ENCODE peak calls at places on chromosomes 2 and 18, in six cellular contexts. T is choroid plexus epithelial cell, E is omental fat pad, D is right lobe of liver, Y is GM13977, H is hepatocyte. G is an unnamed sample.

GRCh38 chr2:62201307-62201706 is 5.4 kb downstream of the B3GNT2 start:
- DNase-seq in Y (no peak), D (no peak), E (no peak), T (peak), H (no peak), G (no peak)

GRCh38 chr2:43406643-43407042 is 180.2 kb upstream of the ZFP36L2 start:
- DNase-seq in D (no peak), Y (no peak), H (no peak), E (no peak), T (no peak), G (no peak)

GRCh38 chr2:22855081-22855480 is 529.9 kb upstream of the KLHL29 start:
- DNase-seq in D (no peak), H (no peak), Y (no peak), E (no peak), T (no peak), G (no peak)

GRCh38 chr2:187748958-187749357 is 194.7 kb upstream of the TFPI start:
- DNase-seq in E (no peak), D (no peak), Y (no peak), T (no peak), H (no peak), G (no peak)

GRCh38 chr2:15640291-15640711 is 48.6 kb downstream of the DDX1 start:
- DNase-seq in H (peak), E (no peak), T (peak), D (no peak), Y (no peak), G (no peak)

GRCh38 chr18:23072079-23072478 is 63.2 kb upstream of the CABLES1 start:
- DNase-seq in E (no peak), D (no peak), Y (no peak), T (no peak), H (no peak), G (no peak)

GRCh38 chr18:63505566-63506335 is 29.0 kb downstream of the SERPINB5 start:
- DNase-seq in Y (peak), T (peak), H (peak), E (no peak), D (no peak), G (no peak)

GRCh38 chr2:181810823-181811695 is 80.5 kb upstream of the ITPRID2 start:
- DNase-seq in E (no peak), H (peak), Y (no peak), T (peak), D (no peak), G (no peak)

GRCh38 chr2:97713296-97714083 is at the start of gene ZAP70:
- DNase-seq in Y (no peak), T (no peak), H (no peak), D (peak), E (no peak), G (peak)

GRCh38 chr2:213216461-213216860 is 65.0 kb upstream of the IKZF2 start:
- DNase-seq in T (peak), Y (no peak), D (no peak), E (no peak), H (peak), G (no peak)

GRCh38 chr18:26579941-26580618 is 31.7 kb upstream of the KCTD1 start:
- DNase-seq in E (no peak), H (peak), T (no peak), Y (no peak), D (no peak), G (peak)

GRCh38 chr18:77654302-77654701 is 404.7 kb downstream of the GALR1 start:
- DNase-seq in Y (no peak), H (no peak), D (no peak), T (no peak), E (no peak), G (no peak)

GRCh38 chr2:75053484-75054112 is 95.2 kb downstream of the POLE4 start:
- DNase-seq in T (peak), E (no peak), H (peak), D (no peak), Y (peak), G (no peak)

GRCh38 chr2:224261316-224261715 is 140.6 kb downstream of the FAM124B start:
- DNase-seq in D (no peak), Y (no peak), H (peak), E (no peak), T (peak), G (no peak)

GRCh38 chr2:102008490-102008889 is 16.7 kb downstream of the IL1R2 start:
- DNase-seq in Y (no peak), E (no peak), T (no peak), H (no peak), D (no peak), G (no peak)

GRCh38 chr2:150644298-150645067 is 157.0 kb upstream of the RND3 start:
- DNase-seq in H (peak), Y (no peak), D (no peak), E (no peak), T (peak), G (no peak)

GRCh38 chr2:74877781-74878433 is 44.0 kb downstream of the HK2 start:
- DNase-seq in Y (no peak), E (no peak), H (no peak), D (no peak), T (no peak), G (no peak)

GRCh38 chr18:58937204-58937603 is 72.5 kb downstream of the ZNF532 start:
- DNase-seq in D (no peak), H (no peak), E (no peak), Y (no peak), T (peak), G (no peak)

GRCh38 chr18:51028201-51028805 is 1.7 kb upstream of the SMAD4 start:
- DNase-seq in H (no peak), E (no peak), D (no peak), Y (peak), T (peak), G (no peak)

GRCh38 chr18:10140928-10141327 is 227.1 kb downstream of the VAPA start:
- DNase-seq in D (no peak), E (no peak), H (peak), T (no peak), Y (no peak), G (no peak)

GRCh38 chr2:227411320-227411989 is 23.7 kb upstream of the SCYGR1 start:
- DNase-seq in H (no peak), D (no peak), T (peak), E (no peak), Y (peak), G (no peak)

GRCh38 chr2:151111599-151112278 is 149.9 kb downstream of the RBM43 start:
- DNase-seq in E (no peak), Y (no peak), T (peak), D (no peak), H (peak), G (no peak)

GRCh38 chr2:776038-776437 is 98.8 kb upstream of the TMEM18 start:
- DNase-seq in D (no peak), H (no peak), Y (no peak), E (no peak), T (no peak), G (no peak)

GRCh38 chr2:9690252-9690651 is 59.5 kb upstream of the YWHAQ start:
- DNase-seq in D (no peak), H (no peak), E (no peak), T (peak), Y (no peak), G (no peak)

GRCh38 chr2:173175222-173175621 is 99.6 kb downstream of the MAP3K20 start:
- DNase-seq in T (peak), D (no peak), E (no peak), H (peak), Y (no peak), G (no peak)

GRCh38 chr2:63680455-63680854 is 91.7 kb downstream of the MDH1 start:
- DNase-seq in D (no peak), E (no peak), Y (no peak), T (no peak), H (no peak), G (no peak)

GRCh38 chr2:165667375-165667774 is 126.7 kb downstream of the GALNT3 start:
- DNase-seq in T (no peak), D (no peak), Y (no peak), E (no peak), H (no peak), G (no peak)

GRCh38 chr18:73164430-73164829 is 296.6 kb upstream of the NETO1 start:
- DNase-seq in T (no peak), H (peak), E (no peak), Y (no peak), D (no peak), G (no peak)

GRCh38 chr2:20187331-20187730 is 37.6 kb downstream of the SDC1 start:
- DNase-seq in T (peak), D (no peak), Y (no peak), E (no peak), H (no peak), G (no peak)

GRCh38 chr2:25879133-25879730 is 945 bp upstream of the ASXL2 start:
- DNase-seq in H (peak), Y (no peak), T (peak), D (no peak), E (no peak), G (no peak)

GRCh38 chr2:177604291-177605065 is 211.9 kb downstream of the AGPS start:
- DNase-seq in Y (peak), E (no peak), H (peak), T (peak), D (no peak), G (no peak)

GRCh38 chr2:20291106-20291564 is 59.5 kb downstream of the PUM2 start:
- DNase-seq in D (no peak), Y (peak), T (peak), E (no peak), H (peak), G (no peak)

GRCh38 chr2:10091182-10091932 is 11.1 kb upstream of the CYS1 start:
- DNase-seq in D (no peak), T (no peak), E (no peak), H (no peak), Y (no peak), G (peak)

GRCh38 chr2:228541794-228542193 is 360.3 kb upstream of the SPHKAP start:
- DNase-seq in E (no peak), H (no peak), T (peak), Y (no peak), D (no peak), G (no peak)

GRCh38 chr2:174259981-174260380 is 11.6 kb upstream of the OLA1 start:
- DNase-seq in E (no peak), D (no peak), H (peak), T (peak), Y (no peak), G (no peak)

DNA sequence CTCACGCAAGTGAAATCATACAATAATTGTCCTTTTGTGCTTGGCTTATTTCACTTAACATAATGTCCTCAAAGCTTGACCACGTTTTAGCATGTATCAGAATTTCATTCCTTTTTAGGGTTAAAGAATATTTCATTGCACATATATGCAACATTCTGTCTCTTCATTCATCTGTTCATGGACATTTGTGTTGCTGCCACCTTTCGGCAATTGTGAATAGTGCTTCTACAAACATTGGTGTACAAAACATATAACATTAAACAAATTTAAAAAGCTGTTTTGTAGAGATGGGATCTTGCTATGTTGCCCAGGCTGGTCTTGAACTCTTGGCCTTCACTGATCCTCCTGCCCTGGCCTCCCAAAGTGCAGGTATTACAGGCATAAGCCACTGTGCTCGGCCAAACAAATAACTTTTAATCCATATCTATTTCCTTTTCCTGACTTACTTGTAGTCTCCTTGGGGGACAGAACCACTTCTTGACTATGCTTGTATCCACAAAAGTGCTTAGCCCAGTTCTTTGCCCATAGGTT is 209.3 kb downstream of the SLC4A3 start:
- DNase-seq in Y (no peak), D (no peak), H (no peak), E (no peak), T (peak), G (no peak)
- TF ChIP-seq CTCF in Y (peak), D (peak), H (peak), E (no peak), T (peak), G (peak)

DNA sequence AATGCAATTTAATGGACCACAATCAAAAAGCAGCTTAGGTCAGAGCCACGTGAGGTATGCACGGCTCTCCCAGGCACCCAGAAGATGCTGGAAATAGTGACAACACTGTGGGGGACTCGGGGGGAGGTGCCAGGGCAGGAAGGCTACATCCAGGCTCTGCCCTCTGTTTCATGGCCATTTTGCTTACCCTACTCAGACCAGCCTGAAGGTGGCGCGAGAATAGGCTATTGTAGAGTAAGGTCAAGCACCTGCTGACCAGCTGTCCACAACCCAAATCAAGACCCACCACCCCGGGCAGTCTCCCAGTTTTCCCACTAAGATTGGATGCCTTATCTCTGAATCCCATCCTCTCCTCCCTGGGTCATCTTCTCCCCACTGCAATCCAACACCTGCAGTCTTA is 115.7 kb downstream of the VIT start:
- DNase-seq in T (no peak), E (no peak), H (no peak), D (no peak), Y (no peak), G (no peak)
- TF ChIP-seq CTCF in T (peak), E (no peak), H (no peak), D (peak), Y (peak), G (no peak)

GRCh38 chr2:57549642-57550102 is 496.9 kb upstream of the VRK2 start:
- DNase-seq in Y (peak), E (no peak), T (peak), H (peak), D (no peak), G (no peak)
- TF ChIP-seq CTCF in Y (peak), E (no peak), T (peak), H (peak), D (peak), G (peak)

GRCh38 chr2:118014492-118014824 is 588 bp upstream of the CCDC93 start:
- DNase-seq in Y (peak), T (no peak), H (no peak), E (no peak), D (no peak), G (no peak)

GRCh38 chr2:118013724-118014491 is at the start of gene CCDC93:
- DNase-seq in E (peak), Y (peak), H (peak), D (peak), T (peak), G (peak)

GRCh38 chr2:118012778-118013177 is 1.1 kb downstream of the CCDC93 start:
- DNase-seq in H (no peak), T (no peak), D (no peak), E (no peak), Y (no peak), G (no peak)

GRCh38 chr2:118010470-118010869 is 3.4 kb downstream of the CCDC93 start:
- DNase-seq in D (no peak), Y (no peak), H (no peak), T (no peak), E (no peak), G (no peak)

GRCh38 chr2:118013221-118013723 is 598 bp downstream of the CCDC93 start:
- DNase-seq in Y (peak), E (no peak), D (peak), T (peak), H (peak), G (peak)
- TF ChIP-seq CTCF in Y (no peak), E (no peak), D (no peak), T (no peak), H (no peak), G (no peak)

DNA sequence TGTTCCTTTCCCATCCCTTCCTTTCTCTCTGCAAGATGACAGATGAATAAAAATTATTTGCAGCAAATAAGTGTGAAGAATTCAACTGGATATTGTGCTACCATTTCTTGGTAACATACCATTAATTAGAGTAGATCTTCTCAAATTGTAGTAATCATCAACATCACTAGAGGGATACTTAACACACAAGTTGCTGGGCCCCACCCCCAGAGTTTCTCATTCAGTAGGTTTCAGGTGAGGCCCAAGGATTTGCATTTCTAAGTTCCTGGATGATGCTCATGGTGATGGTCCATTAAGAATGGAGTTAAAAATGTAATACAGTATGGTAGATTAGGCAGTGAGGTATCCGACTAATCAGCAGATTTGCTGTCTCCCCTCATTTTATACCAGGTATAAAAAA is 594.0 kb downstream of the ERBB4 start:
- DNase-seq in T (no peak), E (no peak), D (no peak), Y (no peak), H (no peak), G (no peak)
- TF ChIP-seq CTCF in T (no peak), E (no peak), D (no peak), Y (peak), H (no peak), G (no peak)

GRCh38 chr18:79962835-79963657 is 1.4 kb upstream of the HSBP1L1 start:
- DNase-seq in E (peak), H (no peak), Y (peak), D (no peak), T (no peak), G (no peak)

GRCh38 chr18:79962311-79962710 is 2.1 kb upstream of the HSBP1L1 start:
- DNase-seq in D (no peak), H (peak), Y (no peak), E (no peak), T (no peak), G (peak)

GRCh38 chr18:79961527-79962291 is 2.7 kb upstream of the HSBP1L1 start:
- DNase-seq in E (no peak), H (no peak), Y (no peak), T (no peak), D (no peak), G (peak)

GRCh38 chr18:79958981-79959380 is 5.5 kb upstream of the HSBP1L1 start:
- DNase-seq in E (no peak), T (no peak), D (no peak), H (no peak), Y (no peak), G (no peak)

DNA sequence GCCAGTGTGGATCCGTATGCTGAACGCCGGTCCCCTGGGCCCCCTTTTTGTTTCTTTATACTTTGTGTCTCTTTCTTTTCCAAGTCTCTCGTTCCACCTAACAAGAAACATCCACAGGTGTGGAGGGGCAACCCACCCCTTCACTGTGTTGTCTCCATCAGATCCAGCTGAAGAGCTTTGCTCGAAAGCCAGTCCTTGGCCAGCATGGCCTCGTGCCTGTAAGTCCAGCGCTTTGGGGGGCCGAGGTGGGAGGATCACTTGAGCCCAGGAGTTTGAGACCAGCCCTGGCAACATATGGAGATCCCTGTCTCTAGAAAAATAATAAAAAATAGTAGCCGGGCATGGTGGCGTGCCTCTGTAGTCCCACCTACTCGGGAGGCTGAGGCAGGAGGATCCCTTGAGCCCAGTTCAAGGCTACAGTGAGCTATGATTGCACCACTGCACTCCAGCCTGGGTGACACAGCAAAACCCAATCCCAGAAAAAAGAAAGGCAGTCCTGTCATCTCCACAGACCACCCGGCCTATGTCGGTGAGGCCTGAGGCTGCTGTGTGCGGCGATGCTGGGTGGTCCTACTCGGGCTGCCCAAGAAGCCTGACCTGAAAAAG is 3.4 kb upstream of the HSBP1L1 start:
- DNase-seq in E (no peak), D (no peak), H (no peak), T (no peak), Y (no peak), G (no peak)
- TF ChIP-seq CTCF in E (no peak), D (no peak), H (no peak), T (no peak), Y (no peak), G (no peak)

GRCh38 chr2:99032786-99033185 is 96.8 kb upstream of the CRACDL start:
- DNase-seq in E (no peak), Y (no peak), T (no peak), H (no peak), D (no peak), G (no peak)

GRCh38 chr2:99031991-99032390 is 96.0 kb upstream of the CRACDL start:
- DNase-seq in T (no peak), E (no peak), Y (no peak), D (no peak), H (no peak), G (no peak)

GRCh38 chr2:99031481-99031880 is 95.5 kb upstream of the CRACDL start:
- DNase-seq in E (no peak), Y (no peak), H (no peak), D (no peak), T (no peak), G (no peak)

DNA sequence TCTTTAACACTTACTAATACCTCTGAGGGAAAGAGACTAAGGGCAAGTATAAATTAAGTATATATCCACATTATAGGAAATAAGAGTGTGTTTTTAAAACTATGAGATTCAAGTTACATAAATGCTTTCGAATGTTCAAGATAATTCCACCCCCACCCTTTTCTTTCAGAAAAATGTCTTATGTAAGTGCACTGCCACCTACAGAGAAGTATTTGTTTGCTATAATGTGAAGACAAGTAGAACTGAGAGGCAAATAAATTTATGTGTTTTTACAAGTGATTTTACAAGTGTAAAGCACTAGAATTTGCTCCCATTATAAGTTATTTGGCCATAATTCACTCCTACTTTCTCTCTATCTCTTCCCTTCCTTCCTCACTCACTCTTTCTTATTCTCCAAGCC is 99.9 kb upstream of the CRACDL start:
- DNase-seq in H (no peak), E (no peak), T (peak), D (no peak), Y (no peak), G (no peak)
- TF ChIP-seq CTCF in H (no peak), E (no peak), T (no peak), D (no peak), Y (no peak), G (no peak)

G was measured in upper lobe of right lung.